ENCODE peak calls at places on chromosomes 11 and 22, in seven cellular contexts. L, P, T, U, C, Q and S are unnamed samples.

GRCh38 chr11:35723493-35724284 is 61.1 kb downstream of the TRIM44 start:
- DNase-seq in L (no peak), P (no peak), T (no peak), U (no peak), C (no peak), Q (no peak), S (no peak)

GRCh38 chr11:95849087-95849825 is 59.0 kb downstream of the CEP57 start:
- DNase-seq in L (peak; percentile 52), P (no peak), T (peak; percentile 82), U (no peak), C (no peak), Q (peak; percentile 32), S (peak; percentile 10)

GRCh38 chr11:68392822-68393221 is 67.7 kb upstream of the PPP6R3 start:
- DNase-seq in L (no peak), P (no peak), T (no peak), U (no peak), C (no peak), Q (no peak), S (no peak)

GRCh38 chr22:43508489-43508888 is 96.7 kb downstream of the MPPED1 start:
- DNase-seq in L (no peak), P (no peak), T (no peak), U (no peak), C (no peak), Q (no peak), S (no peak)

GRCh38 chr11:65355013-65355775 is 643 bp downstream of the TIGD3 start:
- DNase-seq in L (no peak), P (no peak), T (no peak), U (no peak), C (peak; percentile 74), Q (no peak), S (peak; percentile 66)

GRCh38 chr22:31393890-31394289 is 5.5 kb upstream of the DRG1 start:
- DNase-seq in L (no peak), P (no peak), T (no peak), U (no peak), C (no peak), Q (no peak), S (no peak)

GRCh38 chr11:122963981-122964380 is 17.7 kb downstream of the BSX start:
- DNase-seq in L (no peak), P (no peak), T (no peak), U (no peak), C (no peak), Q (no peak), S (no peak)

GRCh38 chr11:105968021-105968697 is 53.9 kb downstream of the MSANTD4 start:
- DNase-seq in L (peak; percentile 51), P (no peak), T (no peak), U (no peak), C (no peak), Q (no peak), S (no peak)

GRCh38 chr11:58567889-58568512 is 7.7 kb downstream of the LPXN start:
- DNase-seq in L (peak; percentile 39), P (no peak), T (peak; percentile 39), U (no peak), C (peak; percentile 75), Q (peak; percentile 51), S (peak; percentile 45)

GRCh38 chr11:5277807-5278206 is 8.1 kb upstream of the HBE1 start:
- DNase-seq in L (no peak), P (no peak), T (no peak), U (no peak), C (no peak), Q (no peak), S (no peak)

GRCh38 chr22:22893891-22894739 is 6.5 kb downstream of the IGLL5 start:
- DNase-seq in L (no peak), P (no peak), T (no peak), U (no peak), C (peak; percentile 36), Q (no peak), S (no peak)

GRCh38 chr11:1453611-1454386 is 32.8 kb downstream of the MOB2 start:
- DNase-seq in L (no peak), P (no peak), T (no peak), U (no peak), C (peak; percentile 50), Q (no peak), S (peak; percentile 81)

GRCh38 chr11:128599729-128600128 is 12.4 kb upstream of the ETS1 start:
- DNase-seq in L (no peak), P (peak; percentile 11), T (peak; percentile 79), U (no peak), C (no peak), Q (no peak), S (no peak)

GRCh38 chr22:23522642-23523251 is 57.3 kb downstream of the IGLL1 start:
- DNase-seq in L (no peak), P (no peak), T (no peak), U (no peak), C (no peak), Q (no peak), S (no peak)

GRCh38 chr22:49013707-49014106 is 814.0 kb downstream of the BRD1 start:
- DNase-seq in L (no peak), P (no peak), T (no peak), U (no peak), C (no peak), Q (no peak), S (no peak)

GRCh38 chr11:134662629-134663360 is 250.8 kb upstream of the B3GAT1 start:
- DNase-seq in L (no peak), P (no peak), T (no peak), U (no peak), C (no peak), Q (no peak), S (no peak)

GRCh38 chr11:95503047-95503446 is 272.0 kb upstream of the SESN3 start:
- DNase-seq in L (no peak), P (no peak), T (no peak), U (no peak), C (no peak), Q (no peak), S (no peak)

GRCh38 chr11:94193288-94193687 is 64.6 kb downstream of the PANX1 start:
- DNase-seq in L (no peak), P (no peak), T (peak; percentile 56), U (no peak), C (no peak), Q (no peak), S (no peak)

GRCh38 chr22:44392446-44392921 is 79.7 kb upstream of the SHISAL1 start:
- DNase-seq in L (no peak), P (no peak), T (no peak), U (no peak), C (no peak), Q (no peak), S (no peak)

GRCh38 chr11:66106786-66107599 is 36.9 kb downstream of the PACS1 start:
- DNase-seq in L (no peak), P (no peak), T (peak; percentile 14), U (no peak), C (no peak), Q (no peak), S (no peak)

GRCh38 chr11:60972182-60973030 is 926 bp downstream of the CD6 start:
- DNase-seq in L (no peak), P (no peak), T (no peak), U (no peak), C (no peak), Q (no peak), S (no peak)

GRCh38 chr11:46345131-46345597 is 2.1 kb upstream of the DGKZ start:
- DNase-seq in L (no peak), P (no peak), T (no peak), U (no peak), C (no peak), Q (no peak), S (peak; percentile 70)

GRCh38 chr22:41334951-41335635 is 33.8 kb downstream of the ZC3H7B start:
- DNase-seq in L (no peak), P (no peak), T (no peak), U (no peak), C (no peak), Q (no peak), S (no peak)
- TF ChIP-seq CTCF in L (no peak), P (no peak), T (no peak), U (no peak), C (no peak), Q (no peak), S (no peak)

DNA sequence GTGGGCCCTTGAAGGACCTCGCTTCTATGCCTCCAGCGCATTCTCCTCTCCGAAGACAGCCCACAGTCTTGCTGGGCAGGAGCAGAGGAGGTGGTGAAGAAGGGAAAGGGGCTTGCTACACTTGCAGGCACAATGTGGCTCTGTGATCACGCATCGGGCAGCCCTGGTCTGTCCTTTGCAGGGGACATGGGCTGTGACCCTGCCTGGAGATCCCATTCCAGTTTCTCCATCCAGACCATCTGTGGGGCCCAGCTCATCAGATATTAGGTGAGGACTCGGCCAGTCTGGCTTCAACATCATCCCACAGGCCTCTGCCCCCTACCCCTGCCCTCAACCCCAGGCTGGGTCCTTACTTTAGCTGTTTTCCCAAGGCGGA is 786 bp downstream of the APOA1 start:
- DNase-seq in L (no peak), P (no peak), T (no peak), U (no peak), C (peak; percentile 26), Q (no peak), S (no peak)
- TF ChIP-seq CTCF in L (no peak), P (no peak), T (no peak), U (no peak), C (no peak), Q (no peak), S (no peak)

DNA sequence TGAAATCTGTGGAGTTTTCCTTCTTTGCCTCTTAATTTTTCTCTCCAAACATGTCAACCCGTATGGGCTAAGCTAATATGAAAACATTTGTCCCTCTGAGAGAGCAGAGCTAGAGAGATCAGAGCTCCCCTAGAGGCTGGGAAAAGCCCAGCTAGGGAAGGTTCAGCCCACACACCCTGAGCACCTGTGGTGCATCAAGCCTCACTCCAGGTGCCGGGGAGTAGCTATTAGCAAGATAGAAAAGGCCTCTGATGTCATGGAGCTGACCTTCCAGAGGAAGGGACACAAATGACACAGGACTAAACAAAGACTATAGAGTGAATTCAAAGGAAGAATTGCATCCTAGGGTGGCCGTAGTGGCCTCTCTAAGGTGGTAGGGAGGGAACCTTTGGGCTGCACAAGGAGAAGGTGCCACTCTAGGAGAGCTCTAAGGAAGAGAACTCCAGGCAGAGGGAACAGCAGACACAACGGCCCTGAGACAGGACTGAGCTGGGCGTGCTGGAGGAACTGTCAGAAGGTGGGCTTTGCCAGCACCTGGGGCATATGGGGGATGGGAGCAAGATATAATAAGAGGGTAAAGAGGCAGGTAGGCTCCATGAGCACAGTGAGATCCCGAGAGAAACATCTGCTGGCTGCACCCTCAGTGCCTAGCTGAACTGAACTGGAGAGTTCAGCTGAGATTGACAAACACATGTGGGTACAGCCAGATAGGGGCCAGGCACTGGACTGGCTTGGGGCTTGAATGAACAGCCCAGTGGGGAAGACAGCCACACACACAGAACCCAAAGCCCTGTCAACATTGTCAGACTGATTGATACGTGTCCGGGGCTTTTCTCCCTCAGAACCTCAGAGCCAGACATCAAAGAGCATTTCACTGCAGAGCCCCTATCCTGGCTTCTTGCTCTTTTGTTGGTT is 65.5 kb upstream of the DRD2 start:
- DNase-seq in L (no peak), P (no peak), T (no peak), U (no peak), C (no peak), Q (no peak), S (no peak)
- TF ChIP-seq CTCF in L (no peak), P (no peak), T (no peak), U (no peak), C (no peak), Q (peak; percentile 27), S (no peak)

GRCh38 chr22:24578355-24579241 is 14.3 kb downstream of the LRRC75B start:
- DNase-seq in L (no peak), P (no peak), T (peak; percentile 5), U (no peak), C (no peak), Q (no peak), S (no peak)
- TF ChIP-seq CTCF in L (no peak), P (no peak), T (no peak), U (no peak), C (no peak), Q (no peak), S (no peak)